ENCODE peak calls at places on chromosomes 3 and 15, in five cellular contexts. A, X, M, S and R are unnamed samples.

GRCh38 chr3:196537319-196537984 is 22.3 kb upstream of the SMCO1 start:
- DNase-seq in A (no peak), X (peak), M (no peak), S (peak), R (peak)

GRCh38 chr3:185701891-185702563 is 115.9 kb downstream of the SENP2 start:
- DNase-seq in A (no peak), X (no peak), M (no peak), S (no peak), R (no peak)

GRCh38 chr3:97291901-97292300 is 472.7 kb upstream of the ARL6 start:
- DNase-seq in A (no peak), X (no peak), M (no peak), S (no peak), R (no peak)

GRCh38 chr3:69032137-69032536 is 18.7 kb upstream of the EOGT start:
- DNase-seq in A (no peak), X (no peak), M (no peak), S (no peak), R (no peak)

GRCh38 chr3:71063768-71064287 is 519.7 kb downstream of the FOXP1 start:
- DNase-seq in A (no peak), X (no peak), M (no peak), S (no peak), R (no peak)

GRCh38 chr3:52225452-52226228 is at the start of gene TLR9:
- DNase-seq in A (peak), X (no peak), M (no peak), S (no peak), R (peak)

GRCh38 chr3:197505796-197506553 is 49.8 kb downstream of the BDH1 start:
- DNase-seq in A (no peak), X (no peak), M (no peak), S (peak), R (no peak)

GRCh38 chr15:33064878-33065277 is 129.6 kb downstream of the FMN1 start:
- DNase-seq in A (no peak), X (no peak), M (no peak), S (no peak), R (no peak)

GRCh38 chr3:38274864-38275649 is 7.0 kb upstream of the SLC22A14 start:
- DNase-seq in A (no peak), X (no peak), M (no peak), S (no peak), R (no peak)

GRCh38 chr15:42065008-42065407 is 29.4 kb downstream of the PLA2G4D start:
- DNase-seq in A (no peak), X (peak), M (peak), S (no peak), R (no peak)